ENCODE peak calls at places on chromosomes 16 and 17, in seven cellular contexts. F is AG04449, S is nephron progenitor cell, B is fibroblast of the aortic adventitia, I is body of pancreas, L is ovary, O is heart right ventricle. E is an unnamed sample.

GRCh38 chr16:24853830-24854229 is 8.1 kb downstream of the SLC5A11 start:
- DNase-seq in F (no peak), S (no peak), B (peak), I (no peak), L (peak), O (peak), E (no peak)

GRCh38 chr17:34116306-34116705 is 138.8 kb upstream of the CCL2 start:
- DNase-seq in F (no peak), S (no peak), B (no peak), I (no peak), L (no peak), O (no peak), E (no peak)

GRCh38 chr17:3959295-3959899 is 4.8 kb downstream of the ATP2A3 start:
- DNase-seq in F (no peak), S (no peak), B (peak), I (peak), L (no peak), O (no peak), E (no peak)

GRCh38 chr16:88732961-88733294 is 26.6 kb downstream of the CTU2 start:
- DNase-seq in F (no peak), S (no peak), B (no peak), I (no peak), L (no peak), O (no peak), E (no peak)

GRCh38 chr17:8611671-8612298 is 18.7 kb downstream of the MYH10 start:
- DNase-seq in F (no peak), S (no peak), B (peak), I (no peak), L (no peak), O (no peak), E (no peak)

GRCh38 chr16:11650641-11651591 is 17.3 kb upstream of the SNN start:
- DNase-seq in F (no peak), S (no peak), B (no peak), I (no peak), L (no peak), O (no peak), E (no peak)

GRCh38 chr16:89565506-89566372 is 5.3 kb downstream of the RPL13 start:
- DNase-seq in F (no peak), S (peak), B (no peak), I (peak), L (peak), O (peak), E (no peak)

GRCh38 chr16:51538707-51539604 is 387.9 kb upstream of the SALL1 start:
- DNase-seq in F (peak), S (peak), B (peak), I (no peak), L (no peak), O (no peak), E (no peak)

GRCh38 chr17:37676115-37676925 is 33.1 kb upstream of the DDX52 start:
- DNase-seq in F (no peak), S (peak), B (no peak), I (no peak), L (no peak), O (no peak), E (no peak)

GRCh38 chr17:1628856-1629646 is 417 bp upstream of the SLC43A2 start:
- DNase-seq in F (peak), S (peak), B (peak), I (peak), L (peak), O (peak), E (peak)

GRCh38 chr16:77912617-77913016 is 109.7 kb upstream of the CLEC3A start:
- DNase-seq in F (no peak), S (no peak), B (no peak), I (no peak), L (no peak), O (no peak), E (no peak)

GRCh38 chr16:30534368-30535105 is at the start of gene ZNF747:
- DNase-seq in F (no peak), S (peak), B (peak), I (peak), L (peak), O (peak), E (peak)

GRCh38 chr16:71846443-71846842 is 667 bp downstream of the ATXN1L start:
- DNase-seq in F (no peak), S (peak), B (peak), I (no peak), L (no peak), O (no peak), E (no peak)

GRCh38 chr17:59620518-59621259 is 994 bp downstream of the CLTC start:
- DNase-seq in F (no peak), S (peak), B (peak), I (peak), L (peak), O (peak), E (no peak)

GRCh38 chr16:74190292-74190691 is 106.3 kb upstream of the PSMD7 start:
- DNase-seq in F (no peak), S (no peak), B (no peak), I (no peak), L (no peak), O (no peak), E (no peak)

GRCh38 chr16:35776-36305 is 17.6 kb downstream of the POLR3K start:
- DNase-seq in F (no peak), S (no peak), B (no peak), I (peak), L (no peak), O (no peak), E (no peak)

GRCh38 chr17:60161598-60162330 is 12.0 kb downstream of the CA4 start:
- DNase-seq in F (no peak), S (peak), B (no peak), I (peak), L (no peak), O (no peak), E (no peak)

GRCh38 chr16:57614546-57615343 is 13.7 kb upstream of the ADGRG1 start:
- DNase-seq in F (no peak), S (no peak), B (no peak), I (no peak), L (no peak), O (no peak), E (no peak)

GRCh38 chr16:81729451-81729850 is 49.6 kb upstream of the PLCG2 start:
- DNase-seq in F (no peak), S (peak), B (no peak), I (no peak), L (no peak), O (no peak), E (no peak)

GRCh38 chr17:31093866-31094599 is 744 bp upstream of the NF1 start:
- DNase-seq in F (no peak), S (no peak), B (no peak), I (peak), L (no peak), O (no peak), E (no peak)

GRCh38 chr16:49411121-49411970 is 37.7 kb downstream of the C16orf78 start:
- DNase-seq in F (no peak), S (no peak), B (no peak), I (no peak), L (no peak), O (no peak), E (no peak)

GRCh38 chr17:1975573-1975972 is 49.6 kb downstream of the RTN4RL1 start:
- DNase-seq in F (no peak), S (no peak), B (no peak), I (no peak), L (no peak), O (no peak), E (no peak)

GRCh38 chr16:8641671-8642070 is 20.2 kb downstream of the METTL22 start:
- DNase-seq in F (no peak), S (no peak), B (no peak), I (no peak), L (no peak), O (no peak), E (no peak)

GRCh38 chr17:46780003-46780373 is 38.5 kb downstream of the WNT3 start:
- DNase-seq in F (no peak), S (no peak), B (no peak), I (no peak), L (no peak), O (no peak), E (no peak)

GRCh38 chr16:2250652-2251280 is 621 bp downstream of the ECI1 start:
- DNase-seq in F (no peak), S (peak), B (peak), I (peak), L (no peak), O (no peak), E (no peak)

GRCh38 chr16:30697264-30698138 is 1.5 kb upstream of the SRCAP start:
- DNase-seq in F (no peak), S (no peak), B (no peak), I (no peak), L (no peak), O (no peak), E (no peak)

GRCh38 chr17:7579001-7579838 is at the start of gene CD68:
- DNase-seq in F (peak), S (no peak), B (peak), I (peak), L (no peak), O (peak), E (peak)

GRCh38 chr17:61389670-61390478 is 9.8 kb upstream of the TBX2 start:
- DNase-seq in F (no peak), S (peak), B (peak), I (no peak), L (no peak), O (peak), E (no peak)

GRCh38 chr16:27724491-27724878 is 174.5 kb downstream of the KATNIP start:
- DNase-seq in F (no peak), S (no peak), B (peak), I (peak), L (no peak), O (no peak), E (no peak)

GRCh38 chr16:22222998-22223397 is 16.9 kb downstream of the EEF2K start:
- DNase-seq in F (no peak), S (no peak), B (no peak), I (no peak), L (no peak), O (no peak), E (no peak)

GRCh38 chr17:247767-248166 is 66.3 kb upstream of the DOC2B start:
- DNase-seq in F (no peak), S (no peak), B (no peak), I (peak), L (no peak), O (no peak), E (no peak)

DNA sequence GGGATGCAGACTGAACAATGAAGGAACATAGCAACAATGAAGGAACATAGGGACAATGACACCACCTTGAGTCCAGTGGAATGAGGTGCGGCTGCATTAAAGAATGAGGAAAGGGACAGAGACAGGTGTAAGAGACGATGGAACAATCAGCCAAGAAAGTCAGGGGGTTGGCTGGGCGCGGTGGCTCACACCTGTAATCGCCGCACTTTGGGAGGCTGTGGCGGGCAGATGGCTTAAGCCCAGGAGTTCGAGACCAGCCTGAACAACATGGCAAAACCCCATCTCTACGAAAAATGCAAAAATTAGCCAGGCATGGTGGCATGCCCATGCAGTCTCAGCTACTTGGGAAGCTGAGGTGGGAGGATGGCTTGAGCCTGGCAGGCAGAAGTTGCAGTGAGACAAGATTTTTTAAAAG is 13.6 kb upstream of the CBFB start:
- DNase-seq in F (no peak), S (no peak), B (no peak), I (no peak), L (peak), O (no peak), E (no peak)
- TF ChIP-seq CTCF in F (no peak), S (no peak), B (no peak), I (no peak), L (no peak), O (no peak), E (no peak)

GRCh38 chr16:63684702-63685101 is 1437.2 kb downstream of the CDH11 start:
- DNase-seq in F (no peak), S (no peak), B (no peak), I (no peak), L (no peak), O (no peak), E (no peak)
- TF ChIP-seq CTCF in F (no peak), S (no peak), B (no peak), I (no peak), L (no peak), O (no peak), E (no peak)

DNA sequence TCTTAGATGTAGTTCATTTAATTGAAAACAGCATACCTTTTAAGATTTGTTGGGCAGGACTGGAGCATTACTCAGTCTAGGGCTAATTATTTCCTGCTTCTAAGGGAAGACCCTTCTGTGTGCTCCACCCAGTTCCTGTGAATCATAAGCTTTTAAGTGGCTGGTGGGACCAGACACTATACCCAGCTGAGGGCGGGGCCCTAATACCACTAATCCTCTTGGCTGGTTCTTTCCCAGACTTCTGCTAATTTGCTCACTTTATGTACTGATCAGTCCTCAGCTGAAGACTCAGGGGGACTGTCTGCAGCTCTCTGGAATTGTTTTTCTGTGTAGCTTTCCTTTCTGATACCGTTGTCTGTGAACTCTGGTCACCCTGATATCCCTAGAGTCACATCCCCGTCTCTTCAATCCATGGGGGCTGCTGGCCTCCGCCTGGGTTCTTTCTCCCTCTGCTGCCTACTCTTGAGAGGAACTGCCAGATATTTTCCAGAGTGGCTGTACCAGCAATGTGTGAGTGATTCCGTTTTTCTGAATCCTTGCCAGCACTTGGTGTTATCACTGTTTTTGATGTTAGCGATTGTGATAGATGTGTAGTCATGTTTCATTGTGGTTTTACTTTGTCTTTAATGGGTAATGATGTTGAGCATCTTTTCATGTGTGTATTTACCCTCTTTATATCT is 35.1 kb downstream of the MFSD11 start:
- DNase-seq in F (peak), S (no peak), B (peak), I (no peak), L (no peak), O (no peak), E (peak)
- TF ChIP-seq CTCF in F (no peak), S (no peak), B (no peak), I (no peak), L (no peak), O (no peak), E (no peak)

GRCh38 chr16:1153480-1154160 is 714 bp downstream of the CACNA1H start:
- DNase-seq in F (no peak), S (peak), B (no peak), I (no peak), L (no peak), O (no peak), E (no peak)

GRCh38 chr16:1154291-1154886 is 1.5 kb downstream of the CACNA1H start:
- DNase-seq in F (no peak), S (peak), B (no peak), I (no peak), L (peak), O (no peak), E (no peak)

GRCh38 chr16:1152123-1152638 is 725 bp upstream of the CACNA1H start:
- DNase-seq in F (no peak), S (peak), B (no peak), I (no peak), L (peak), O (no peak), E (no peak)

GRCh38 chr16:1151424-1152122 is 1.3 kb upstream of the CACNA1H start:
- DNase-seq in F (no peak), S (no peak), B (no peak), I (no peak), L (no peak), O (no peak), E (no peak)

GRCh38 chr16:1152651-1153259 is at the start of gene CACNA1H:
- DNase-seq in F (no peak), S (peak), B (no peak), I (no peak), L (peak), O (peak), E (no peak)
- TF ChIP-seq CTCF in F (no peak), S (peak), B (peak), I (no peak), L (peak), O (no peak), E (peak)

DNA sequence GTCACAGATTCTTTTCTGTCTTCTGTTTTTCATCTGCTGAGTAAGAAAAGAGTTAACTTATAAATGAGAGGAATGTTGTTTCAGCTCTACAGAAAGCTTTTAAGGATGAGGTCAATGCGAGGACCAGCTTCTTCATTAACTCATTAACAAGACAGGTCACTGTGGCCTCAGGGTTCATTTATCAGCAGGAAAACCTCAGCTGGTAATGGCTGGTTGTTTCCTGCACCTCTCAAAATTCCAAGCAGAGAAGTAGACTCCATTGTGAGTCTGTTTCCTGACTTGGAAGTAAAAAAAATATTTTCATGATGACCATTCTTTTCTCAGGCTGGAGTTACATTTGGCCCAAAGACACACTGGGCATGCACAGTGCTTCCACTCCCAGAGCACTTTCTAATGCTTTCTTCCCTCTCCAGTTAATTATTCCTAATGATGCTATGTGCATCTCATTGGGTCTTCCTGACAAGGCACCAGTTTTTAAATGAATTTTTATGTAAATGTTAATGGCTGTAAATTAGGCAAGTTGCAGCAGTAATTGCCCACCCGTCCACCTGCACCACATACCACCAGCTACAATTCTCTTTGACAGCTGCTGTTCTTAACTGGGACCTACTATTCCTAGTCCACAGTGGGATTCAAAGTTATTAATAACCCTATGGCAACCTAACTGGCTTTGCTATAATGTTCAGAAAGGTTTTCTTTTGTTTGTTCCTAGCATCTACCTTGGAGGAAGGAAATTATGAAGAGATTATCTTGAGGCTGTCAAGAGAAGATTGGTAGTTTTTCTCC is 89.5 kb upstream of the BCAR1 start:
- DNase-seq in F (no peak), S (no peak), B (peak), I (no peak), L (no peak), O (no peak), E (no peak)
- TF ChIP-seq CTCF in F (no peak), S (no peak), B (no peak), I (no peak), L (no peak), O (no peak), E (no peak)

GRCh38 chr17:50507871-50508572 is at the start of gene MYCBPAP:
- DNase-seq in F (no peak), S (peak), B (peak), I (peak), L (peak), O (peak), E (peak)
- TF ChIP-seq CTCF in F (peak), S (no peak), B (peak), I (no peak), L (no peak), O (no peak), E (peak)

GRCh38 chr17:44222112-44222869 is 2.8 kb upstream of the UBTF start:
- DNase-seq in F (no peak), S (peak), B (peak), I (peak), L (peak), O (peak), E (no peak)
- TF ChIP-seq CTCF in F (peak), S (no peak), B (peak), I (no peak), L (peak), O (peak), E (peak)

GRCh38 chr17:17815436-17816200 is 21.2 kb downstream of the SREBF1 start:
- DNase-seq in F (no peak), S (no peak), B (no peak), I (no peak), L (no peak), O (no peak), E (no peak)

GRCh38 chr17:17817552-17817947 is 19.2 kb downstream of the SREBF1 start:
- DNase-seq in F (no peak), S (no peak), B (no peak), I (no peak), L (no peak), O (no peak), E (no peak)

GRCh38 chr17:17818088-17818526 is 18.7 kb downstream of the SREBF1 start:
- DNase-seq in F (no peak), S (no peak), B (peak), I (no peak), L (no peak), O (no peak), E (no peak)

GRCh38 chr17:17816240-17816814 is 20.5 kb downstream of the SREBF1 start:
- DNase-seq in F (no peak), S (no peak), B (no peak), I (no peak), L (no peak), O (no peak), E (no peak)

GRCh38 chr17:17816831-17817551 is 19.8 kb downstream of the SREBF1 start:
- DNase-seq in F (no peak), S (no peak), B (no peak), I (no peak), L (no peak), O (no peak), E (no peak)
- TF ChIP-seq CTCF in F (no peak), S (no peak), B (no peak), I (no peak), L (no peak), O (no peak), E (no peak)

E was measured in AG09319.